ENCODE peak calls at places on chromosomes 6 and 20, in four cellular contexts. Q, U, D and G are unnamed samples.

GRCh38 chr6:125307964-125308615 is 6.3 kb upstream of the HDDC2 start:
- DNase-seq in Q (no peak), U (no peak), D (no peak), G (no peak)

GRCh38 chr20:43988867-43989266 is 74.2 kb downstream of the TOX2 start:
- DNase-seq in Q (peak), U (no peak), D (peak), G (no peak)

GRCh38 chr6:44496705-44497369 is 109.3 kb downstream of the CDC5L start:
- DNase-seq in Q (peak), U (no peak), D (peak), G (no peak)

GRCh38 chr6:142975272-142975805 is 30.4 kb upstream of the HIVEP2 start:
- DNase-seq in Q (no peak), U (no peak), D (no peak), G (no peak)

GRCh38 chr6:9401936-9402335 is 966.6 kb upstream of the SLC35B3 start:
- DNase-seq in Q (no peak), U (no peak), D (peak), G (no peak)

GRCh38 chr20:21118782-21119181 is 7.1 kb upstream of the KIZ start:
- DNase-seq in Q (no peak), U (no peak), D (no peak), G (no peak)

GRCh38 chr6:37352384-37352783 is 1.4 kb upstream of the RNF8 start:
- DNase-seq in Q (no peak), U (no peak), D (no peak), G (no peak)

GRCh38 chr6:142827356-142827755 is 117.6 kb downstream of the HIVEP2 start:
- DNase-seq in Q (no peak), U (no peak), D (no peak), G (no peak)

GRCh38 chr6:151536280-151536534 is 42.4 kb downstream of the CCDC170 start:
- DNase-seq in Q (no peak), U (no peak), D (peak), G (no peak)

GRCh38 chr20:45251884-45252571 is 2.3 kb downstream of the SLPI start:
- DNase-seq in Q (no peak), U (no peak), D (no peak), G (no peak)

GRCh38 chr20:45257161-45257560 is 2.8 kb upstream of the SLPI start:
- DNase-seq in Q (no peak), U (no peak), D (no peak), G (no peak)

GRCh38 chr20:45253260-45253659 is 1.1 kb downstream of the SLPI start:
- DNase-seq in Q (no peak), U (no peak), D (no peak), G (no peak)

GRCh38 chr20:45257711-45258110 is 3.3 kb upstream of the SLPI start:
- DNase-seq in Q (no peak), U (no peak), D (no peak), G (no peak)

GRCh38 chr20:45254867-45255266 is 503 bp upstream of the SLPI start:
- DNase-seq in Q (peak), U (peak), D (peak), G (no peak)
- H3K4me3 ChIP-seq in Q (no peak), U (no peak), D (no peak), G (no peak)

GRCh38 chr6:111565316-111566221 is 40.1 kb downstream of the TRAF3IP2 start:
- DNase-seq in Q (no peak), U (no peak), D (no peak), G (no peak)
- TF ChIP-seq CTCF in Q (no peak), U (peak), D (no peak), G (no peak)

DNA sequence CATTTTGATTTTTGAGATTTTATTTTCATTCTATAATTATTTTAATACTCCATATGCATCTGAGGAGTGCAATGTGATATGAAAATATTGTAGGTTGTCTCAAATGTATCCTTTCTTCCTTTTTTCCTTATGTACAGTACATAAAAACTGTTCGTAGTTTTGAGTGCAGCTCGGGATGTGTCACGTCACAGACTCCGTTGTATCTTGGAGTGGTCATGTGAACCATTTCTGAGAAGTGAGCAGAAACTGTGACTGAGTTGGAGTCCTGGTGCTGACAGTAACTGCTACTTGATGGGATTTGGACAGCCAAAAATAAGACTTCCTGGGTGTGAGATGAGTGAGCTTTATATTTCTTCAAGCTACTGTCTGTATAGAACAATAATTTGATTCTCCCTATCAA is 761.4 kb upstream of the MAN1A1 start:
- DNase-seq in Q (no peak), U (no peak), D (no peak), G (no peak)
- H3K4me3 ChIP-seq in Q (no peak), U (no peak), D (no peak), G (no peak)

DNA sequence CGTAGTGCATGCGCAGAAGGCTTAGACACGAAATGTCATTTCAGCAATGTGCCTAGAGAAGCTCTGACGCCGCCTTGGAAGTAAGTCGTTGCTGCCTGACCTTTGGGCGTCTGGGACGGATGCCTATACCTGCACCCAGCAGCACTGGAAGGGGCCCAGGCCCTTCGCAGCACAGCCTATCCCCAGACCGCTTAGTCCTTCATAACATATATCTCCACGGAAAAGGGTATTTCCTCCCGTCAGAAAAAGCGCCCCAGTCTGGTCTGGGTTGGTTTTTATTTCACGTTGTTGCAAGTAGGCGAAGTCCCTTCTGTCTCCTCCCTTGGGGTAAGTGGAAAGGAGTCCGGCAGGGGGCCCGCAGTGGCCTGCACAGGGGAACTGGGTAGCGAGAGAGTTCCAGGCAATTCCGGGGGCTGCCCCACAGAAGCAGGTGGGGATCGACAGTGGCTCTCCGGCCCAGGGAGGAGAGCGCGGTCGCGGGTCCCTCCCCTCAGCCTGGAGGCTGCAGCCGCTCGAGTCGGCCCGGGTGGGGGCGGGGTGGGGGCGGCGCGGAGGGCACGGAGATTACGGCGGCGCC is 558 bp upstream of the EYA4 start:
- DNase-seq in Q (no peak), U (no peak), D (no peak), G (no peak)
- TF ChIP-seq CTCF in Q (no peak), U (no peak), D (no peak), G (no peak)

DNA sequence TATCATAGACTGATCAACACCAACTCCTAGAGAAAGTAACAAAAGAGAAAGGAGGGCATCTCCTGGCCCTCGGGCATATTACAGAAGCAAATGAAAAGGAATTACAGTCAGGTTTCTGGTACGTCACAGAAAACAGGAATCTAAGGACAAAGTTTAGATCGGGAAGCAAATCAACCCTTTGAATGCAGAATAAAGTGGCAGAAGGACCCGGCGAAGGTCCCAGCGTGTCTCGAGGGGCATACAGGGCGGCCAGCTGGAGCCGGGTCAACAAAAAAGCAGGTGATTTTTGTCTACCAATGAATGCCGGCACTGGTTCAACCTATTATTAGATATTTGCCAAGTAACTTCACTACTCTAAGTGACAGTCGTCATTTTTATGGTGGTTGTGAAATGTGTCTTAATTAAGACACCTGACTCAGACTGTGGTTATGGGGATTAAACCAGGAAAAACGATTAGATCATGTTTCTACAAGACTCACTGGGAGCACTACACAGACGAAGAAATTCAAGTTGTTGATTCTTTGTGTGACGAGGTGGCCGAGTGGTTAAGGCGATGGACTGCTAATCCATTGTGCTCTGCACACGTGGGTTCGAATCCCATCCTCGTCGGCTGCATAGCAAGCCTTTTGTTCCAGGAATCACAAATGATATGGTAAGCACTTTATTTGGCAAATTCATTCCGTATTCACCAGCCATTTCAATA is 12.4 kb upstream of the ZSCAN9 start:
- DNase-seq in Q (peak), U (no peak), D (peak), G (peak)
- H3K4me3 ChIP-seq in Q (peak), U (no peak), D (peak), G (peak)

GRCh38 chr6:73519943-73520687 is 717 bp downstream of the EEF1A1 start:
- DNase-seq in Q (peak), U (peak), D (peak), G (no peak)

GRCh38 chr6:73523434-73524123 is 2.7 kb upstream of the EEF1A1 start:
- DNase-seq in Q (peak), U (peak), D (peak), G (no peak)

GRCh38 chr6:73516712-73517489 is 3.9 kb downstream of the EEF1A1 start:
- DNase-seq in Q (no peak), U (no peak), D (no peak), G (no peak)

GRCh38 chr6:73521351-73522254 is 771 bp upstream of the EEF1A1 start:
- DNase-seq in Q (peak), U (no peak), D (peak), G (no peak)

GRCh38 chr6:73520688-73521350 is at the start of gene EEF1A1:
- DNase-seq in Q (peak), U (peak), D (peak), G (peak)
- TF ChIP-seq CTCF in Q (no peak), U (no peak), D (no peak), G (no peak)

DNA sequence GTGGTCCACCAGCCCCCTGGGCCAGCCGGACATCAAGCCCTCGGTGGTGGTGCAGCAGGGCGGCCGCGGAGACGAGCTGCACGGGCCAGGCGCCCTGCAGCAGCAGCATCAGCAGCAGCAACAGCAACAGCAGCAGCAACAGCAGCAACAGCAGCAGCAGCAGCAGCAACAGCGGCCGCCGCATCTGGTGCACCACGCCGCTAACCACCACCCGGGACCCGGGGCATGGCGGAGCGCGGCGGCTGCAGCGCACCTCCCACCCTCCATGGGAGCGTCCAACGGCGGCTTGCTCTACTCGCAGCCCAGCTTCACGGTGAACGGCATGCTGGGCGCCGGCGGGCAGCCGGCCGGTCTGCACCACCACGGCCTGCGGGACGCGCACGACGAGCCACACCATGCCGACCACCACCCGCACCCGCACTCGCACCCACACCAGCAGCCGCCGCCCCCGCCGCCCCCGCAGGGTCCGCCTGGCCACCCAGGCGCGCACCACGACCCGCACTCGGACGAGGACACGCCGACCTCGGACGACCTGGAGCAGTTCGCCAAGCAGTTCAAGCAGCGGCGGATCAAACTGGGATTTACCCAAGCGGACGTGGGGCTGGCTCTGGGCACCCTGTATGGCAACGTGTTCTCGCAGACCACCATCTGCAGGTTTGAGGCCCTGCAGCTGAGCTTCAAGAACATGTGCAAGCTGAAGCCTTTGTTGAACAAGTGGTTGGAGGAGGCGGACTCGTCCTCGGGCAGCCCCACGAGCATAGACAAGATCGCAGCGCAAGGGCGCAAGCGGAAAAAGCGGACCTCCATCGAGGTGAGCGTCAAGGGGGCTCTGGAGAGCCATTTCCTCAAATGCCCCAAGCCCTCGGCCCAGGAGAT is 1.0 kb downstream of the POU3F2 start:
- DNase-seq in Q (no peak), U (no peak), D (no peak), G (no peak)
- H3K4me3 ChIP-seq in Q (peak), U (no peak), D (peak), G (no peak)

DNA sequence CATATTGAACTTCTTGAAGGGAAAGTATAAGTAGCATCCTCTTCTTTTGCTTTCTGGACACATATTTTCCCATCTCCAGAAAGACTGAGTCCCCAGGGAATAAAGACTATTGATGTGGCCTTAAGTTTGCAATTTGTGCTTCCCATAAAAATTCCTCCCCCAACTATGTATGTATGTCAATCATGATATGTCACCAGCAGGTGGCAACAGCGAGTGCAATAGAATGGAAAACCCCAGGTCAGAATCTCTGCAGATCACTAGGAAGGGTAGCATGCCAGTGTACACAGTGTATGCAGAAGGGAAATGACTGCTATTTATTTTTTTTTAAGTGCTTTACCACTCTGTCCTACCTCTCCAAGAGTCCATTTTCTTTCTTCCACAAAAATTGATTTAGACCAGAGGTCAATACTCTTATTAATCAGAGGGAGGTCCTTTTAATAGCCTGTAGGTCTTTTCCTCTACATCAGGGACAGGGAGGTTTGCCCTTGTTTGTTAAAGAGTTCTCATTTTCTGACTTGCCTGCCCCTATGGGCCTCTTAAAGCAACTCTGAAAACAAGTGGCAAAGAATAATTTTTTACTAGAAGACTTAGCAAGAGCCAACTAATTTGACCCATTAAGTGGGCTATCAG is 61.4 kb downstream of the BMP2 start:
- DNase-seq in Q (peak), U (peak), D (peak), G (peak)
- TF ChIP-seq CTCF in Q (peak), U (peak), D (peak), G (peak)

DNA sequence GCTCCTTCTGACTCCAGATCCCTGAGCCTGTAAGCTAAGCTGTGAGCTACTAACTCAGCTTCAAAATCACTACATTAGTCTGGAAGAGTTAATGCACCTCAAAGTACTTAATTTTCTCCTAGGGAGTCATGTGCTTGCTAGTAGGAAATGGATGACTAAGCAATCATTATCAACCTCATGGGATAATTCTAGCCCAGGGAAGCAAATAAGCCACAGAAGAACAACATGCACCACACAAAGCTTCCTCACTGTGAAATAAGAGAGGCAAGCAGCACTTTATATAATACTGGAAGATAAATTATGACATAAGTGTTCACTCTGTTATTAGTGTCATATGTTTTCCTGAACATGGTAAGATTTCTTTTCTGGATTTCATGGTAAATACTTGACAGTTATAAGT is 57.9 kb upstream of the RCAN2 start:
- DNase-seq in Q (no peak), U (no peak), D (no peak), G (no peak)
- H3K4me3 ChIP-seq in Q (no peak), U (no peak), D (no peak), G (no peak)